ENCODE peak calls at places on chromosomes 3 and 15, in nine cellular contexts. G is heart left ventricle; K is CD8-positive, alpha-beta T cell; D is GM23338; F is foreskin keratinocyte; R is HepG2; B is body of pancreas; T is H9; V is astrocyte. J is an unnamed sample.

GRCh38 chr15:62495670-62496328 is 330.7 kb upstream of the C2CD4B start:
- DNase-seq in F (peak), G (peak), B (peak), D (no peak), T (no peak), V (peak), R (no peak), K (no peak), J (no peak)

GRCh38 chr3:76949033-76949432 is 90.9 kb upstream of the ROBO2 start:
- DNase-seq in K (no peak), T (no peak), B (no peak), F (no peak), R (no peak), V (no peak), G (no peak), D (no peak), J (no peak)

GRCh38 chr3:39592729-39593128 is 125.2 kb downstream of the MOBP start:
- DNase-seq in K (no peak), R (no peak), D (no peak), B (no peak), G (no peak), F (no peak), V (no peak), T (no peak), J (no peak)

GRCh38 chr3:107973152-107973551 is 117.7 kb downstream of the CD47 start:
- DNase-seq in R (no peak), V (no peak), F (no peak), G (no peak), T (no peak), D (no peak), K (no peak), B (no peak), J (no peak)

GRCh38 chr3:195388380-195388779 is 54.4 kb downstream of the ACAP2 start:
- DNase-seq in R (peak), B (no peak), K (no peak), F (no peak), G (no peak), D (no peak), V (no peak), T (no peak), J (no peak)

GRCh38 chr3:111173328-111173900 is 101.8 kb downstream of the NECTIN3 start:
- DNase-seq in K (no peak), D (peak), F (peak), V (peak), B (no peak), G (no peak), R (no peak), T (peak), J (no peak)

GRCh38 chr3:66582721-66583141 is 81.9 kb upstream of the LRIG1 start:
- DNase-seq in G (no peak), V (peak), B (no peak), R (no peak), F (no peak), D (no peak), K (peak), T (no peak), J (no peak)

GRCh38 chr3:193711964-193712598 is 119.1 kb downstream of the OPA1 start:
- DNase-seq in G (no peak), T (no peak), D (no peak), R (peak), B (peak), K (no peak), F (no peak), V (no peak), J (no peak)

GRCh38 chr15:42131826-42132806 is 24.3 kb downstream of the PLA2G4F start:
- DNase-seq in V (no peak), B (no peak), T (peak), G (no peak), K (no peak), D (no peak), R (no peak), F (no peak), J (no peak)

GRCh38 chr3:45795509-45795881 is 841 bp downstream of the SLC6A20 start:
- DNase-seq in B (no peak), R (no peak), V (peak), F (no peak), G (no peak), T (no peak), K (no peak), D (peak), J (no peak)

GRCh38 chr3:30221622-30222021 is 384.8 kb upstream of the TGFBR2 start:
- DNase-seq in G (no peak), F (no peak), T (no peak), K (no peak), B (no peak), R (no peak), D (no peak), V (peak), J (no peak)

GRCh38 chr15:84953136-84953535 is 28.5 kb upstream of the PDE8A start:
- DNase-seq in V (peak), F (no peak), D (no peak), R (no peak), G (no peak), B (no peak), T (no peak), K (no peak), J (no peak)

GRCh38 chr3:94525039-94525438 is 462.2 kb downstream of the NSUN3 start:
- DNase-seq in K (no peak), V (peak), T (peak), B (no peak), F (peak), R (peak), D (peak), G (peak), J (no peak)

GRCh38 chr3:23810342-23811116 is 4.8 kb downstream of the UBE2E1 start:
- DNase-seq in B (peak), F (no peak), D (peak), V (peak), K (peak), G (peak), T (peak), R (peak), J (peak)

GRCh38 chr15:97425596-97425995 is 534.9 kb upstream of the ARRDC4 start:
- DNase-seq in B (no peak), F (no peak), R (no peak), V (no peak), K (no peak), D (no peak), G (no peak), T (no peak), J (no peak)

GRCh38 chr3:66592061-66592875 is 91.4 kb upstream of the LRIG1 start:
- DNase-seq in G (no peak), T (no peak), R (no peak), K (no peak), F (no peak), B (no peak), D (peak), V (peak), J (no peak)

GRCh38 chr3:150699068-150699635 is 4.6 kb downstream of the ERICH6 start:
- DNase-seq in F (peak), B (no peak), R (peak), K (no peak), D (no peak), V (peak), G (no peak), T (no peak), J (no peak)

GRCh38 chr3:154161806-154162205 is 40.6 kb downstream of the ARHGEF26 start:
- DNase-seq in G (no peak), T (no peak), B (no peak), K (no peak), F (no peak), D (no peak), V (peak), R (no peak), J (no peak)

GRCh38 chr3:69305011-69305410 is 80.9 kb downstream of the FRMD4B start:
- DNase-seq in G (no peak), V (peak), T (no peak), F (peak), R (no peak), B (no peak), D (no peak), K (no peak), J (no peak)
- H3K27ac ChIP-seq in G (no peak), V (no peak), T (no peak), F (peak), R (no peak), B (no peak), D (no peak), K (no peak), J (peak)

GRCh38 chr3:190568036-190568435 is 54.2 kb downstream of the IL1RAP start:
- DNase-seq in B (peak), D (no peak), R (no peak), G (no peak), V (no peak), K (no peak), F (no peak), T (no peak), J (no peak)
- H3K27ac ChIP-seq in B (no peak), D (no peak), R (no peak), G (no peak), V (no peak), K (no peak), F (no peak), T (no peak), J (no peak)

GRCh38 chr3:188205992-188206416 is 52.0 kb downstream of the LPP start:
- DNase-seq in G (no peak), V (no peak), T (peak), F (no peak), D (peak), K (no peak), R (peak), B (no peak), J (no peak)
- H3K27ac ChIP-seq in G (no peak), V (no peak), T (no peak), F (no peak), D (no peak), K (no peak), R (peak), B (no peak), J (no peak)

DNA sequence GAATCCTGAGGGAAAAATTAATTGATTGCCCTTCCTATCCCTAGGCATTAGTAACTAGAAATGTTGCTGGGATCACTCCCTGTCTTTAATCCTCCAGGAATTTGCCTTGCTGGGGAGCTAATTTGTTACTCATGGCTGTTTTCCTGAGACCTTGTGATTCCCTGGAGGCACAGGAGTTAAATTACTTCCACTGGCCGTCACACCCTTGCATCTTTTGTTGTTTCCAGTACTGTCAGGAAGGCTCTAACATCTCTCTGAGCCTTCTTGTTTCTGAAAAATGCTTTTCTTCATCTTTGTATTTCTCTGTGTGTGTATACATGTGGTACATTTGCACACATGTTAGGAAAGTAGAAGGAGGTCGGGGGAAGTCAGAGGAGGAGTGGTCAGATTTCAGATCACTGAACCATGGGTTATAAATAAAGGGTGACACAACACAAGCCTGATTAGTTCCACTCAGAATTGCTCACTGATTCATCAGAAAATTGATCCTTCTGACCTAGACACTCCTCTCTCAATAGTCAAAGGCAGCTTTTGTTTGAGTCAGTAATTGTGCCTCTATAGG is 23.5 kb upstream of the LRRFIP2 start:
- DNase-seq in K (no peak), V (peak), R (no peak), T (no peak), B (no peak), D (no peak), F (peak), G (no peak), J (no peak)
- H3K27ac ChIP-seq in K (no peak), V (peak), R (no peak), T (no peak), B (no peak), D (no peak), F (peak), G (no peak), J (no peak)